ENCODE peak calls at places on chromosomes 16 and 17, in seven cellular contexts. H is GM12878, X is IMR-90, Z is SK-N-SH, K is H1, W is K562, N is HepG2. C is an unnamed sample.

GRCh38 chr17:31515226-31515759 is 123.8 kb downstream of the RAB11FIP4 start:
- DNase-seq in H (no peak), X (no peak), Z (no peak), K (no peak), W (no peak), N (no peak), C (no peak)

GRCh38 chr17:30565073-30565935 is 88.1 kb downstream of the GOSR1 start:
- DNase-seq in H (no peak), X (no peak), Z (no peak), K (peak; percentile 19), W (no peak), N (no peak), C (peak; percentile 25)

GRCh38 chr17:16962804-16963203 is 9.1 kb downstream of the TNFRSF13B start:
- DNase-seq in H (no peak), X (no peak), Z (no peak), K (no peak), W (peak; percentile 6), N (no peak), C (peak; percentile 38)

GRCh38 chr17:6682339-6682738 is 30.8 kb downstream of the C17orf100 start:
- DNase-seq in H (no peak), X (no peak), Z (no peak), K (no peak), W (no peak), N (no peak), C (no peak)

GRCh38 chr17:29289852-29290251 is 4.1 kb downstream of the NUFIP2 start:
- DNase-seq in H (no peak), X (no peak), Z (no peak), K (no peak), W (no peak), N (no peak), C (no peak)

GRCh38 chr17:46818319-46818928 is at the start of gene WNT3:
- DNase-seq in H (no peak), X (no peak), Z (peak; percentile 82), K (no peak), W (peak; percentile 77), N (no peak), C (no peak)

GRCh38 chr16:60675022-60675421 is 1361.2 kb downstream of the CDH8 start:
- DNase-seq in H (no peak), X (no peak), Z (no peak), K (no peak), W (no peak), N (no peak), C (no peak)

GRCh38 chr17:65055708-65056638 is 567 bp downstream of the GNA13 start:
- DNase-seq in H (no peak), X (peak; percentile 22), Z (peak; percentile 83), K (no peak), W (peak; percentile 60), N (peak; percentile 38), C (peak; percentile 73)

GRCh38 chr17:57425903-57426574 is 169.7 kb downstream of the MSI2 start:
- DNase-seq in H (no peak), X (no peak), Z (no peak), K (no peak), W (no peak), N (no peak), C (no peak)

GRCh38 chr16:65105173-65105572 is 16.7 kb downstream of the CDH11 start:
- DNase-seq in H (no peak), X (peak; percentile 20), Z (no peak), K (no peak), W (no peak), N (no peak), C (no peak)

GRCh38 chr17:82049521-82049971 is 2.1 kb downstream of the RFNG start:
- DNase-seq in H (no peak), X (no peak), Z (no peak), K (no peak), W (no peak), N (no peak), C (no peak)

GRCh38 chr17:80117491-80118401 is 16.4 kb downstream of the GAA start:
- DNase-seq in H (no peak), X (no peak), Z (peak; percentile 44), K (no peak), W (no peak), N (no peak), C (no peak)

GRCh38 chr17:2025622-2026309 is 632 bp upstream of the RTN4RL1 start:
- DNase-seq in H (no peak), X (peak; percentile 57), Z (peak; percentile 93), K (no peak), W (peak; percentile 48), N (peak; percentile 60), C (peak; percentile 84)

GRCh38 chr17:75594499-75595283 is 7.1 kb downstream of the MYO15B start:
- DNase-seq in H (no peak), X (no peak), Z (no peak), K (no peak), W (no peak), N (no peak), C (peak; percentile 48)

GRCh38 chr16:86555763-86556130 is 712 bp upstream of the MTHFSD start:
- DNase-seq in H (no peak), X (no peak), Z (no peak), K (no peak), W (no peak), N (no peak), C (no peak)

GRCh38 chr17:29526322-29526721 is 40.5 kb downstream of the ABHD15 start:
- DNase-seq in H (no peak), X (no peak), Z (no peak), K (no peak), W (no peak), N (no peak), C (no peak)

GRCh38 chr16:49474741-49475140 is 101.1 kb downstream of the C16orf78 start:
- DNase-seq in H (no peak), X (no peak), Z (no peak), K (no peak), W (no peak), N (no peak), C (no peak)

GRCh38 chr16:49472598-49472997 is 99.0 kb downstream of the C16orf78 start:
- DNase-seq in H (no peak), X (no peak), Z (no peak), K (no peak), W (no peak), N (no peak), C (no peak)

GRCh38 chr16:49473773-49474172 is 100.2 kb downstream of the C16orf78 start:
- DNase-seq in H (no peak), X (no peak), Z (no peak), K (no peak), W (no peak), N (no peak), C (no peak)

GRCh38 chr16:49471038-49471727 is 97.6 kb downstream of the C16orf78 start:
- DNase-seq in H (no peak), X (no peak), Z (no peak), K (no peak), W (no peak), N (no peak), C (no peak)

GRCh38 chr16:49473131-49473530 is 99.5 kb downstream of the C16orf78 start:
- DNase-seq in H (no peak), X (no peak), Z (no peak), K (no peak), W (no peak), N (no peak), C (no peak)
- TF ChIP-seq RFX5 in H (no peak), X (no peak), Z (no peak), K (no peak), W (no peak), N (no peak), C (no peak)

GRCh38 chr16:11685844-11686618 is 17.8 kb downstream of the SNN start:
- DNase-seq in H (no peak), X (peak; percentile 69), Z (no peak), K (no peak), W (no peak), N (no peak), C (no peak)

GRCh38 chr16:11689031-11689840 is 21.0 kb downstream of the SNN start:
- DNase-seq in H (peak; percentile 89), X (no peak), Z (no peak), K (no peak), W (no peak), N (no peak), C (no peak)

GRCh38 chr16:11688520-11688886 is 20.2 kb downstream of the SNN start:
- DNase-seq in H (no peak), X (no peak), Z (no peak), K (no peak), W (no peak), N (no peak), C (no peak)

GRCh38 chr16:11686713-11687112 is 18.5 kb downstream of the SNN start:
- DNase-seq in H (no peak), X (no peak), Z (no peak), K (no peak), W (no peak), N (no peak), C (no peak)

DNA sequence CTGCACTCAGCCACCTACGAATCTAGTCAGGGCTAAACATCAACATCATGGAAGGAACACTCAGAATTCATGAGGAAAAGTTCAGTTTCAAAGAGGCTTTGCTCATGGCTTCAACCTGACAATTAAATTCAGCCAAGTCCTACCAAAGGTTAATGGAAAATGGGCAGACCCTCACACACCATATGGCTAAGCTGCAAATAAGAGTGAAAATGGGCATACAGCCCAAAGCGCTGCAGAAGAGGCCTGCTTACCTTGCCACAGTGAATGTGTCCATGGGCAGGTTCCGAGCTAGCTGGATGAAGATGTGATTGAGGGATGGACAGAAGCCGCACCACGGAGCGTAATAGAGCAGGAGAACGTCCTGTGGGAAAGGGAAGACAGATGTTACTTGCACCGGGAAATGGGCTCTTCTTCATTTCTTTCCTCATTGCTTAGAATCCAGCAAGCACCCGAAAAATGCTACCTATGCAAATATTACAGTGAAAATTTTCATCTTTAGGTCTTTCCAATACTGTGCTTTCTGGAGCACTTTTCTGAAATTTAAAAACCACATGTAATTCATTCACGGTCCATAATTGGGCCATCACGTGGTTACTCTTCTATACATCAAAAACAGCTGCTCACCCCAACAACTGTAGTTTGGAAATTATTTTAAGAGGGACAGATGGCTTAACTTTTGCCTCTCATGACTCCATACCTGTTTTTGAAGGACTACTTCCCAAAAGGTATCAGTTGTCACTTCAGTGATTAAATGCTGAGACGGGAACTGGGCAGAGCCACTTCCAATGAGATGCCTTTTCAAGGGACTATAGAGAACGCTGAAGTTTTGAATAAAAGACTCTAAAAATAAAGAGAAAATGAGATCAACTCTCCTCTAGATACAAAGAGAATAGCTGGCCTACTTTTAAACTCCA is 19.6 kb downstream of the SNN start:
- DNase-seq in H (no peak), X (no peak), Z (no peak), K (no peak), W (no peak), N (no peak), C (no peak)
- TF ChIP-seq CTCF in H (no peak), X (no peak), Z (no peak), K (no peak), W (no peak), N (no peak), C (no peak)

GRCh38 chr17:18919963-18920362 is 32.0 kb upstream of the SLC5A10 start:
- DNase-seq in H (no peak), X (no peak), Z (no peak), K (no peak), W (no peak), N (peak; percentile 43), C (no peak)
- TF ChIP-seq RFX5 in H (no peak), X (no peak), Z (no peak), K (no peak), W (no peak), N (no peak), C (no peak)

DNA sequence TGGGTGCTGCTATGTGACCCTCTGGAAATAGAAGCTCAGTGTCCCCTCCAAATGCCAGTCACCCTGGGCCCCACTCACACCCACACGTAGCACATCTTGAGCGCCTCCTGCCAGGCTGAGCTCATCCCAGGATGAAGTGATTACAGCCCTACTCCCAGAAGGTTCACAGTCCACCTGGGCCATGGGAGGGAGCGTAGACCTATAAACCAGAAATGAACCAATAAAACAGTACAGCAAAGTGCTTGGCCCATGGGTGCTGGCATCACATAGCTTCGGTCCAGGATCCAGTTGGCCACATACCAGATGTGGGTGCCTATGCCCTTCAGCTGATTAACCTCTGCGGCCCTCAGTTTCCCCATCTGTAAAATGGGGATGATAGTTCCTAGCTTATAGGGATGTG is 2.2 kb upstream of the BICDL2 start:
- DNase-seq in H (no peak), X (no peak), Z (no peak), K (no peak), W (no peak), N (no peak), C (no peak)
- TF ChIP-seq CTCF in H (no peak), X (no peak), Z (no peak), K (no peak), W (no peak), N (no peak), C (no peak)

C was measured in A549.